ENCODE peak calls at places on chromosome X, in nine cellular contexts. P is fibroblast of lung, H is left kidney, X is NCI-H460, G is ovary, O is left cardiac atrium, J is amniotic epithelial cell, Y is GM04504, B is Ammon's horn. N is an unnamed sample.
A peak's percentile ranks its signal among the peaks of the same experiment; 100 is the strongest.

GRCh38 chrX:150438165-150438564 is 75.0 kb downstream of the MAMLD1 start:
- DNase-seq in P (peak; percentile 40), H (no peak), X (no peak), G (no peak), O (no peak), J (peak; percentile 48), Y (peak; percentile 22), B (no peak), N (no peak)

GRCh38 chrX:106894392-106894909 is 8.7 kb downstream of the RIPPLY1 start:
- DNase-seq in P (peak; percentile 77), H (peak; percentile 74), X (peak; percentile 77), G (peak; percentile 58), O (peak; percentile 54), J (peak; percentile 69), Y (peak; percentile 42), B (peak; percentile 78), N (peak; percentile 57)

GRCh38 chrX:40434947-40435346 is 145.8 kb upstream of the ATP6AP2 start:
- DNase-seq in P (peak; percentile 58), H (peak; percentile 81), X (no peak), G (peak; percentile 53), O (peak; percentile 31), J (peak; percentile 54), Y (peak; percentile 21), B (peak; percentile 79), N (no peak)

GRCh38 chrX:141760761-141761160 is 62.2 kb upstream of the SPANXD start:
- DNase-seq in P (no peak), H (no peak), X (no peak), G (no peak), O (no peak), J (peak; percentile 24), Y (peak; percentile 0), B (no peak), N (peak; percentile 1)

GRCh38 chrX:13569479-13570244 is at the start of gene EGFL6:
- DNase-seq in P (no peak), H (peak; percentile 40), X (no peak), G (no peak), O (no peak), J (no peak), Y (no peak), B (no peak), N (no peak)

GRCh38 chrX:136766785-136767103 is 14.0 kb downstream of the ARHGEF6 start:
- DNase-seq in P (no peak), H (no peak), X (no peak), G (peak; percentile 64), O (no peak), J (no peak), Y (no peak), B (no peak), N (no peak)

GRCh38 chrX:119145241-119145653 is 17.6 kb upstream of the KIAA1210 start:
- DNase-seq in P (peak; percentile 2), H (peak; percentile 2), X (peak; percentile 15), G (no peak), O (no peak), J (no peak), Y (peak; percentile 6), B (no peak), N (no peak)

GRCh38 chrX:70720721-70721120 is 187.8 kb downstream of the TEX11 start:
- DNase-seq in P (peak; percentile 0), H (no peak), X (no peak), G (no peak), O (no peak), J (no peak), Y (no peak), B (no peak), N (no peak)

GRCh38 chrX:40082447-40083119 is 15.2 kb downstream of the BCOR start:
- DNase-seq in P (no peak), H (no peak), X (no peak), G (no peak), O (no peak), J (no peak), Y (no peak), B (no peak), N (no peak)

GRCh38 chrX:1401611-1402430 is 9.9 kb upstream of the SLC25A6 start:
- DNase-seq in P (no peak), H (no peak), X (no peak), G (peak; percentile 31), O (peak; percentile 13), J (no peak), Y (no peak), B (no peak), N (no peak)

GRCh38 chrX:53281321-53281822 is at the start of gene IQSEC2:
- DNase-seq in P (peak; percentile 82), H (peak; percentile 87), X (peak; percentile 75), G (peak; percentile 93), O (peak; percentile 87), J (peak; percentile 71), Y (peak; percentile 62), B (peak; percentile 62), N (peak; percentile 77)

GRCh38 chrX:107825698-107826285 is at the start of gene MID2:
- DNase-seq in P (peak; percentile 30), H (peak; percentile 88), X (no peak), G (peak; percentile 66), O (peak; percentile 50), J (peak; percentile 41), Y (no peak), B (peak; percentile 1), N (peak; percentile 53)

GRCh38 chrX:16466640-16467432 is 183.1 kb upstream of the S100G start:
- DNase-seq in P (no peak), H (no peak), X (no peak), G (no peak), O (no peak), J (peak; percentile 62), Y (no peak), B (no peak), N (no peak)

GRCh38 chrX:11750051-11750450 is 8.0 kb upstream of the MSL3 start:
- DNase-seq in P (no peak), H (no peak), X (no peak), G (no peak), O (no peak), J (peak; percentile 43), Y (no peak), B (no peak), N (no peak)

GRCh38 chrX:10023821-10024220 is 56.7 kb downstream of the CLDN34 start:
- DNase-seq in P (no peak), H (no peak), X (no peak), G (no peak), O (no peak), J (no peak), Y (no peak), B (no peak), N (no peak)

GRCh38 chrX:86002076-86002896 is 45.1 kb downstream of the CHM start:
- DNase-seq in P (peak; percentile 49), H (peak; percentile 52), X (peak; percentile 31), G (no peak), O (no peak), J (peak; percentile 65), Y (no peak), B (no peak), N (no peak)

GRCh38 chrX:107627792-107628661 is at the start of gene PRPS1:
- DNase-seq in P (peak; percentile 93), H (peak; percentile 98), X (peak; percentile 97), G (peak; percentile 88), O (peak; percentile 91), J (peak; percentile 88), Y (peak; percentile 85), B (peak; percentile 96), N (peak; percentile 93)